ENCODE peak calls at places on chromosomes 2 and 18, in six cellular contexts. One of them, this sample, is unnamed.
A peak's percentile ranks its signal among the peaks of the same experiment; 100 is the strongest.

GRCh38 chr2:173191601-173192000 is 116.0 kb downstream of the MAP3K20 start:
- DNase-seq in HCT116: no peak
- DNase-seq in MM.1S: no peak
- DNase-seq in Karpas-422: no peak
- DNase-seq in GM23338: peak; percentile 81
- DNase-seq in GM23248: peak; percentile 80
- DNase-seq in this sample: peak; percentile 43

GRCh38 chr18:56377161-56377560 is 261.2 kb downstream of the TXNL1 start:
- DNase-seq in GM23338: no peak
- DNase-seq in HCT116: no peak
- DNase-seq in GM23248: peak; percentile 57
- DNase-seq in MM.1S: no peak
- DNase-seq in Karpas-422: no peak
- DNase-seq in this sample: no peak

GRCh38 chr2:53422979-53423378 is 344.6 kb upstream of the CHAC2 start:
- DNase-seq in GM23248: peak; percentile 61
- DNase-seq in MM.1S: peak; percentile 74
- DNase-seq in HCT116: peak; percentile 44
- DNase-seq in Karpas-422: peak; percentile 85
- DNase-seq in GM23338: peak; percentile 77
- DNase-seq in this sample: no peak

GRCh38 chr2:226999676-227000075 is 163.8 kb downstream of the RHBDD1 start:
- DNase-seq in Karpas-422: no peak
- DNase-seq in GM23248: no peak
- DNase-seq in GM23338: no peak
- DNase-seq in MM.1S: no peak
- DNase-seq in HCT116: no peak
- DNase-seq in this sample: no peak

GRCh38 chr2:238138331-238139102 is at the start of gene KLHL30:
- DNase-seq in Karpas-422: no peak
- DNase-seq in HCT116: no peak
- DNase-seq in GM23338: no peak
- DNase-seq in MM.1S: no peak
- DNase-seq in GM23248: no peak
- DNase-seq in this sample: peak; percentile 59

GRCh38 chr2:166238176-166238575 is 110.4 kb upstream of the SCN1A start:
- DNase-seq in GM23248: no peak
- DNase-seq in HCT116: no peak
- DNase-seq in Karpas-422: no peak
- DNase-seq in GM23338: no peak
- DNase-seq in MM.1S: no peak
- DNase-seq in this sample: no peak

GRCh38 chr2:238240761-238241711 is 1.2 kb upstream of the HES6 start:
- DNase-seq in GM23338: peak; percentile 96
- DNase-seq in MM.1S: peak; percentile 91
- DNase-seq in Karpas-422: peak; percentile 74
- DNase-seq in HCT116: peak; percentile 41
- DNase-seq in GM23248: peak; percentile 35
- DNase-seq in this sample: peak; percentile 68

GRCh38 chr2:156132130-156132529 is 200.4 kb downstream of the NR4A2 start:
- DNase-seq in Karpas-422: no peak
- DNase-seq in MM.1S: no peak
- DNase-seq in GM23248: no peak
- DNase-seq in HCT116: no peak
- DNase-seq in GM23338: no peak
- DNase-seq in this sample: no peak

GRCh38 chr2:33380661-33381183 is 95.7 kb upstream of the RASGRP3 start:
- DNase-seq in GM23338: no peak
- DNase-seq in GM23248: no peak
- DNase-seq in MM.1S: no peak
- DNase-seq in Karpas-422: peak; percentile 36
- DNase-seq in HCT116: no peak
- DNase-seq in this sample: no peak

GRCh38 chr2:15388406-15389325 is 172.5 kb downstream of the NBAS start:
- DNase-seq in GM23248: no peak
- DNase-seq in MM.1S: no peak
- DNase-seq in HCT116: no peak
- DNase-seq in Karpas-422: no peak
- DNase-seq in GM23338: no peak
- DNase-seq in this sample: no peak

GRCh38 chr2:70388128-70388527 is 86.3 kb upstream of the FAM136A start:
- DNase-seq in GM23338: no peak
- DNase-seq in GM23248: peak; percentile 18
- DNase-seq in HCT116: peak; percentile 68
- DNase-seq in Karpas-422: no peak
- DNase-seq in MM.1S: no peak
- DNase-seq in this sample: peak; percentile 87

GRCh38 chr2:36569267-36569860 is 28.6 kb downstream of the FEZ2 start:
- DNase-seq in GM23338: peak; percentile 33
- DNase-seq in GM23248: peak; percentile 41
- DNase-seq in HCT116: no peak
- DNase-seq in MM.1S: no peak
- DNase-seq in Karpas-422: no peak
- DNase-seq in this sample: no peak

GRCh38 chr2:59322005-59322404 is 1080.9 kb upstream of the FANCL start:
- DNase-seq in GM23338: no peak
- DNase-seq in Karpas-422: no peak
- DNase-seq in GM23248: no peak
- DNase-seq in MM.1S: no peak
- DNase-seq in HCT116: no peak
- DNase-seq in this sample: no peak

GRCh38 chr18:42583197-42583776 is 532.2 kb downstream of the RIT2 start:
- DNase-seq in GM23248: no peak
- DNase-seq in HCT116: no peak
- DNase-seq in Karpas-422: no peak
- DNase-seq in GM23338: no peak
- DNase-seq in MM.1S: no peak
- DNase-seq in this sample: no peak

GRCh38 chr2:129237966-129238725 is 741.3 kb upstream of the RAB6C start:
- DNase-seq in GM23248: peak; percentile 43
- DNase-seq in GM23338: no peak
- DNase-seq in Karpas-422: no peak
- DNase-seq in HCT116: no peak
- DNase-seq in MM.1S: no peak
- DNase-seq in this sample: no peak

GRCh38 chr2:208300847-208301618 is 35.0 kb downstream of the PIKFYVE start:
- DNase-seq in MM.1S: no peak
- DNase-seq in GM23338: no peak
- DNase-seq in Karpas-422: no peak
- DNase-seq in GM23248: no peak
- DNase-seq in HCT116: no peak
- DNase-seq in this sample: no peak

GRCh38 chr2:63977904-63978303 is 41.3 kb downstream of the VPS54 start:
- DNase-seq in GM23248: no peak
- DNase-seq in MM.1S: peak; percentile 90
- DNase-seq in HCT116: no peak
- DNase-seq in GM23338: no peak
- DNase-seq in Karpas-422: no peak
- DNase-seq in this sample: no peak

GRCh38 chr2:63861220-63861822 is 19.6 kb downstream of the UGP2 start:
- DNase-seq in MM.1S: peak; percentile 52
- DNase-seq in GM23248: peak; percentile 81
- DNase-seq in HCT116: peak; percentile 51
- DNase-seq in Karpas-422: peak; percentile 93
- DNase-seq in GM23338: peak; percentile 77
- DNase-seq in this sample: no peak

GRCh38 chr18:39675358-39675757 is 2109.8 kb upstream of the CELF4 start:
- DNase-seq in GM23338: no peak
- DNase-seq in MM.1S: no peak
- DNase-seq in GM23248: peak; percentile 52
- DNase-seq in HCT116: no peak
- DNase-seq in Karpas-422: no peak
- DNase-seq in this sample: no peak

GRCh38 chr18:75223687-75224347 is 13.2 kb downstream of the TSHZ1 start:
- DNase-seq in GM23338: no peak
- DNase-seq in GM23248: no peak
- DNase-seq in HCT116: no peak
- DNase-seq in MM.1S: no peak
- DNase-seq in Karpas-422: no peak
- DNase-seq in this sample: no peak

GRCh38 chr2:198499539-198499938 is 695.1 kb downstream of the PLCL1 start:
- DNase-seq in Karpas-422: no peak
- DNase-seq in HCT116: no peak
- DNase-seq in GM23338: peak; percentile 9
- DNase-seq in GM23248: peak; percentile 88
- DNase-seq in MM.1S: no peak
- DNase-seq in this sample: no peak

GRCh38 chr2:195613922-195614321 is 43.1 kb upstream of the SLC39A10 start:
- DNase-seq in MM.1S: no peak
- DNase-seq in GM23338: no peak
- DNase-seq in HCT116: no peak
- DNase-seq in GM23248: peak; percentile 94
- DNase-seq in Karpas-422: no peak
- DNase-seq in this sample: peak; percentile 42

GRCh38 chr2:204051999-204052558 is 115.5 kb downstream of the ICOS start:
- DNase-seq in MM.1S: no peak
- DNase-seq in HCT116: no peak
- DNase-seq in GM23248: no peak
- DNase-seq in Karpas-422: no peak
- DNase-seq in GM23338: no peak
- DNase-seq in this sample: no peak

GRCh38 chr2:168736636-168737424 is 65.6 kb upstream of the NOSTRIN start:
- DNase-seq in Karpas-422: no peak
- DNase-seq in HCT116: no peak
- DNase-seq in GM23248: no peak
- DNase-seq in MM.1S: no peak
- DNase-seq in GM23338: no peak
- DNase-seq in this sample: no peak
- H3K9me2 ChIP-seq in Karpas-422: no peaks in the 10 kb centered on the region
- H3K9me2 ChIP-seq in HCT116: no peaks in the 10 kb centered on the region
- H3K9me2 ChIP-seq in GM23248: no peaks in the 10 kb centered on the region
- H3K9me2 ChIP-seq in MM.1S: no peaks in the 10 kb centered on the region
- H3K9me2 ChIP-seq in GM23338: no peaks in the 10 kb centered on the region
- H3K9me2 ChIP-seq in this sample: no peaks in the 10 kb centered on the region

GRCh38 chr2:34831096-34831495 is 1232.0 kb upstream of the FAM98A start:
- DNase-seq in MM.1S: no peak
- DNase-seq in GM23338: no peak
- DNase-seq in HCT116: no peak
- DNase-seq in GM23248: no peak
- DNase-seq in Karpas-422: no peak
- DNase-seq in this sample: no peak
- H3K4me2 ChIP-seq in MM.1S: no peak overlapping the region
- H3K4me2 ChIP-seq in GM23338: no peak overlapping the region
- H3K4me2 ChIP-seq in HCT116: no peak overlapping the region
- H3K4me2 ChIP-seq in GM23248: no peak overlapping the region
- H3K4me2 ChIP-seq in Karpas-422: no peak overlapping the region
- H3K4me2 ChIP-seq in this sample: no peak overlapping the region

GRCh38 chr2:9970386-9971044 is 19.0 kb downstream of the GRHL1 start:
- DNase-seq in GM23248: peak; percentile 54
- DNase-seq in HCT116: no peak
- DNase-seq in Karpas-422: no peak
- DNase-seq in MM.1S: no peak
- DNase-seq in GM23338: no peak
- DNase-seq in this sample: no peak
- H3K27ac ChIP-seq in GM23248: peak overlapping the region; percentile 70
- H3K27ac ChIP-seq in HCT116: no peak overlapping the region
- H3K27ac ChIP-seq in Karpas-422: no peak overlapping the region
- H3K27ac ChIP-seq in MM.1S: no peak overlapping the region
- H3K27ac ChIP-seq in GM23338: no peak overlapping the region
- H3K27ac ChIP-seq in this sample: peak overlapping the region; percentile 76

DNA sequence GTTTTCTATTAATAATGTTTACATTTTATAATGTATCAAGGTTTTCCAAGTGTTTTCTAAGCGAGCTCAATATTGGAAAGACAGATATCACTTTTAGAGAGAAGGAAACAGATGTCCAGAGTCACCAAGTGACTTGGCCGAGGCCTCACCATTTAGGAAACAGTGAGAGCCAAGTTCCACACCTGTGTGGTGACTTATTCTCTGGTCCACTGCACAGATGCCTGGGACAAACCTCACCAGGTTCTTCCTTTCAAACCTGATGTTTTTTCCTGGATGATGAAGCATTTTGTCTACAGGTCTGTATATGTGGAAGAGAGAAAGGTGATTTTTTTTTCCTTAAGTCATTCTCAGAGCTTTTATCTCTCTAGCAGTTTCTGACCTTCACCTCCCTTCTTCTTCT is 280.7 kb downstream of the LPIN1 start:
- DNase-seq in Karpas-422: no peak
- DNase-seq in HCT116: no peak
- DNase-seq in GM23248: no peak
- DNase-seq in MM.1S: no peak
- DNase-seq in GM23338: no peak
- DNase-seq in this sample: no peak
- H3K9me2 ChIP-seq in Karpas-422: no peaks in the 10 kb centered on the region
- H3K9me2 ChIP-seq in HCT116: no peaks in the 10 kb centered on the region
- H3K9me2 ChIP-seq in GM23248: no peaks in the 10 kb centered on the region
- H3K9me2 ChIP-seq in MM.1S: no peaks in the 10 kb centered on the region
- H3K9me2 ChIP-seq in GM23338: peaks cover 10% of the 10 kb centered on the region
- H3K9me2 ChIP-seq in this sample: no peaks in the 10 kb centered on the region

GRCh38 chr2:8627692-8628085 is 54.2 kb upstream of the ID2 start:
- DNase-seq in GM23338: peak; percentile 22
- DNase-seq in MM.1S: no peak
- DNase-seq in GM23248: no peak
- DNase-seq in HCT116: no peak
- DNase-seq in Karpas-422: no peak
- DNase-seq in this sample: no peak
- H3K4me2 ChIP-seq in GM23338: no peak overlapping the region
- H3K4me2 ChIP-seq in MM.1S: no peak overlapping the region
- H3K4me2 ChIP-seq in GM23248: no peak overlapping the region
- H3K4me2 ChIP-seq in HCT116: peak overlapping the region; percentile 87
- H3K4me2 ChIP-seq in Karpas-422: no peak overlapping the region
- H3K4me2 ChIP-seq in this sample: no peak overlapping the region

GRCh38 chr2:157628282-157628531 is 457 bp downstream of the ACVR1C start:
- DNase-seq in Karpas-422: no peak
- DNase-seq in HCT116: no peak
- DNase-seq in MM.1S: no peak
- DNase-seq in GM23338: no peak
- DNase-seq in GM23248: no peak
- DNase-seq in this sample: no peak
- H3K27ac ChIP-seq in Karpas-422: no peak overlapping the region
- H3K27ac ChIP-seq in HCT116: no peak overlapping the region
- H3K27ac ChIP-seq in MM.1S: peak overlapping the region; percentile 60
- H3K27ac ChIP-seq in GM23338: no peak overlapping the region
- H3K27ac ChIP-seq in GM23248: no peak overlapping the region
- H3K27ac ChIP-seq in this sample: no peak overlapping the region

GRCh38 chr2:69188174-69188900 is 175.4 kb downstream of the ANTXR1 start:
- DNase-seq in HCT116: no peak
- DNase-seq in GM23338: no peak
- DNase-seq in GM23248: no peak
- DNase-seq in MM.1S: no peak
- DNase-seq in Karpas-422: no peak
- DNase-seq in this sample: no peak
- H3K9me2 ChIP-seq in HCT116: no peaks in the 10 kb centered on the region
- H3K9me2 ChIP-seq in GM23338: no peaks in the 10 kb centered on the region
- H3K9me2 ChIP-seq in GM23248: no peaks in the 10 kb centered on the region
- H3K9me2 ChIP-seq in MM.1S: no peaks in the 10 kb centered on the region
- H3K9me2 ChIP-seq in Karpas-422: no peaks in the 10 kb centered on the region
- H3K9me2 ChIP-seq in this sample: no peaks in the 10 kb centered on the region

GRCh38 chr18:62331581-62332436 is 6.7 kb downstream of the TNFRSF11A start:
- DNase-seq in Karpas-422: no peak
- DNase-seq in HCT116: no peak
- DNase-seq in GM23338: no peak
- DNase-seq in GM23248: no peak
- DNase-seq in MM.1S: peak; percentile 10
- DNase-seq in this sample: no peak
- H3K4me2 ChIP-seq in Karpas-422: no peak overlapping the region
- H3K4me2 ChIP-seq in HCT116: no peak overlapping the region
- H3K4me2 ChIP-seq in GM23338: no peak overlapping the region
- H3K4me2 ChIP-seq in GM23248: no peak overlapping the region
- H3K4me2 ChIP-seq in MM.1S: no peak overlapping the region
- H3K4me2 ChIP-seq in this sample: no peak overlapping the region